ENCODE peak calls at places on chromosomes 7 and 10, in five cellular contexts. One of them, this sample, is unnamed.

GRCh38 chr10:30431435-30431911 is 2.5 kb upstream of the MAP3K8 start:
- DNase-seq in gastrocnemius medialis: no peak
- DNase-seq in A549: no peak
- DNase-seq in H7: peak
- DNase-seq in kidney: peak
- DNase-seq in this sample: no peak

GRCh38 chr7:85186083-85186520 is 754 bp downstream of the SEMA3D start:
- DNase-seq in gastrocnemius medialis: no peak
- DNase-seq in A549: peak
- DNase-seq in H7: peak
- DNase-seq in kidney: peak
- DNase-seq in this sample: peak

GRCh38 chr10:99917963-99918825 is 91.6 kb downstream of the DNMBP start:
- DNase-seq in gastrocnemius medialis: no peak
- DNase-seq in A549: no peak
- DNase-seq in H7: peak
- DNase-seq in kidney: no peak
- DNase-seq in this sample: peak

GRCh38 chr10:30553018-30553624 is 76.4 kb downstream of the LYZL2 start:
- DNase-seq in gastrocnemius medialis: no peak
- DNase-seq in A549: no peak
- DNase-seq in H7: no peak
- DNase-seq in kidney: no peak
- DNase-seq in this sample: no peak

GRCh38 chr7:43628431-43628830 is 45.5 kb downstream of the STK17A start:
- DNase-seq in gastrocnemius medialis: no peak
- DNase-seq in A549: no peak
- DNase-seq in H7: no peak
- DNase-seq in kidney: no peak
- DNase-seq in this sample: peak

GRCh38 chr10:116785282-116785681 is 42.9 kb upstream of the HSPA12A start:
- DNase-seq in gastrocnemius medialis: no peak
- DNase-seq in A549: no peak
- DNase-seq in H7: no peak
- DNase-seq in kidney: no peak
- DNase-seq in this sample: no peak

GRCh38 chr7:8063706-8064297 is 95.2 kb downstream of the GLCCI1 start:
- DNase-seq in gastrocnemius medialis: no peak
- DNase-seq in A549: no peak
- DNase-seq in H7: no peak
- DNase-seq in kidney: no peak
- DNase-seq in this sample: peak

GRCh38 chr10:97129666-97130065 is 56.1 kb downstream of the SLIT1 start:
- DNase-seq in gastrocnemius medialis: no peak
- DNase-seq in A549: no peak
- DNase-seq in H7: no peak
- DNase-seq in kidney: peak
- DNase-seq in this sample: no peak

GRCh38 chr10:101214446-101215396 is 14.5 kb downstream of the LBX1 start:
- DNase-seq in gastrocnemius medialis: peak
- DNase-seq in A549: peak
- DNase-seq in H7: peak
- DNase-seq in kidney: no peak
- DNase-seq in this sample: peak

GRCh38 chr10:60883187-60883586 is 60.8 kb downstream of the RHOBTB1 start:
- DNase-seq in gastrocnemius medialis: no peak
- DNase-seq in A549: peak
- DNase-seq in H7: peak
- DNase-seq in kidney: no peak
- DNase-seq in this sample: no peak

GRCh38 chr10:129161184-129161583 is 305.9 kb upstream of the MGMT start:
- DNase-seq in gastrocnemius medialis: no peak
- DNase-seq in A549: no peak
- DNase-seq in H7: peak
- DNase-seq in kidney: no peak
- DNase-seq in this sample: peak

GRCh38 chr10:100655760-100656421 is 89.5 kb upstream of the PAX2 start:
- DNase-seq in gastrocnemius medialis: no peak
- DNase-seq in A549: no peak
- DNase-seq in H7: peak
- DNase-seq in kidney: no peak
- DNase-seq in this sample: no peak

GRCh38 chr10:119199231-119199992 is 8.0 kb upstream of the GRK5 start:
- DNase-seq in gastrocnemius medialis: peak
- DNase-seq in A549: peak
- DNase-seq in H7: peak
- DNase-seq in kidney: no peak
- DNase-seq in this sample: peak

GRCh38 chr7:151903249-151904032 is 26.5 kb upstream of the PRKAG2 start:
- DNase-seq in gastrocnemius medialis: no peak
- DNase-seq in A549: no peak
- DNase-seq in H7: no peak
- DNase-seq in kidney: peak
- DNase-seq in this sample: peak

GRCh38 chr7:110090113-110090820 is 1000.7 kb upstream of the LRRN3 start:
- DNase-seq in gastrocnemius medialis: no peak
- DNase-seq in A549: no peak
- DNase-seq in H7: peak
- DNase-seq in kidney: no peak
- DNase-seq in this sample: peak

GRCh38 chr7:2596636-2597635 is 34.9 kb upstream of the TTYH3 start:
- DNase-seq in gastrocnemius medialis: no peak
- DNase-seq in A549: no peak
- DNase-seq in H7: peak
- DNase-seq in kidney: peak
- DNase-seq in this sample: no peak

GRCh38 chr10:15068802-15069201 is 19.8 kb downstream of the ACBD7 start:
- DNase-seq in gastrocnemius medialis: no peak
- DNase-seq in A549: no peak
- DNase-seq in H7: no peak
- DNase-seq in kidney: no peak
- DNase-seq in this sample: peak

GRCh38 chr7:138449580-138449979 is 10.5 kb upstream of the TRIM24 start:
- DNase-seq in gastrocnemius medialis: no peak
- DNase-seq in A549: no peak
- DNase-seq in H7: no peak
- DNase-seq in kidney: no peak
- DNase-seq in this sample: peak

GRCh38 chr7:37448637-37449331 is at the start of gene ELMO1:
- DNase-seq in gastrocnemius medialis: peak
- DNase-seq in A549: peak
- DNase-seq in H7: peak
- DNase-seq in kidney: peak
- DNase-seq in this sample: peak

GRCh38 chr7:37452346-37452745 is 3.7 kb upstream of the ELMO1 start:
- DNase-seq in gastrocnemius medialis: no peak
- DNase-seq in A549: no peak
- DNase-seq in H7: peak
- DNase-seq in kidney: no peak
- DNase-seq in this sample: no peak

GRCh38 chr7:37448057-37448636 is 517 bp downstream of the ELMO1 start:
- DNase-seq in gastrocnemius medialis: no peak
- DNase-seq in A549: peak
- DNase-seq in H7: peak
- DNase-seq in kidney: peak
- DNase-seq in this sample: peak

GRCh38 chr7:37450035-37450434 is 1.4 kb upstream of the ELMO1 start:
- DNase-seq in gastrocnemius medialis: no peak
- DNase-seq in A549: no peak
- DNase-seq in H7: no peak
- DNase-seq in kidney: no peak
- DNase-seq in this sample: no peak

DNA sequence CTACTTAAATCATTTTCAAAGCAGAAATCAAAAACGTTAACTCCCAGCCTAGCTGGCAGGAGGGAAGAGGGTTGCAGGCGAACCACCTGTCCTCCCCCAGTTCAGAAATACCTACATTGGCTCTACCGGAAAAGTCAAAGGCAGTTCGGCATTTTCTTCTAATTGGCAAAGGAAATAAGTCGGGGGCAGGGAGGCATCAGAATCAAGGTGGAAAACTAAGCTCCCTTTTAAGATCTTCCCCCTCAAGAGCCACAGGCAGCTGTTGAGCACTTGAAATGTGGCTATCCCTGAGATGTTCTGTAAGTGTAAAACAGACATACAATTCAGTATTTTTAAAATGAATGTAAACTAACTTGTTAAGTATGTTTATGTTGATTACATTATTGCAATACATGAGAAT is 957 bp upstream of the ELMO1 start:
- DNase-seq in gastrocnemius medialis: no peak
- DNase-seq in A549: no peak
- DNase-seq in H7: peak
- DNase-seq in kidney: no peak
- DNase-seq in this sample: no peak
- H3K4me3 ChIP-seq in gastrocnemius medialis: peak
- H3K4me3 ChIP-seq in A549: peak
- H3K4me3 ChIP-seq in H7: no peak
- H3K4me3 ChIP-seq in kidney: no peak
- H3K4me3 ChIP-seq in this sample: peak

DNA sequence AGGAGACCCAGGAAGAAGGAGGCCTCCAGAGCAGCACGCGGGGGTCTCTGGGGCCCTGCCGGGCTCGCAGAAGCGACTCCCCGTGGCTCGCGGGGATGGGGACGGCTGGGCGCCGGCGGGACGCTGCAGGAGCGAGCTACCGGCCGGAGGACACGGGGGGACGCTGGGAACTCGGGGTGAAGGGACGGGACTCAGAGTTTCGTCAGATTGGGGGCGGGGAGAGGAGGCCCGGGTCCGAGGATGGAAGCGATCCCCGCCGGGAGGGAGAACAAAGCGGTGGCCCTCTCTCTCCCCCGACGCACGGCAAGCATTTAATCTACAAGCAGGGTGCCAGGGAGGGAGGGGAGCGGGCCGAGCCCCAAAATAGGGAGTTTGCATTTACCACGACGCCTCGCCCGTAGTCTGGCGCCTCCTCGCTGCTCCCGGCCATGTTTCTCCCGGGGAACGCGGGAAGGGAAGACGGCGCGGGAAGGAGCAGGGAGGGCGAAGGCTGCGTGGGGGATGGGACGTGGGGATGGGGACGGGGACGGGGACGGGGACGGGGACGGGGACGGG is at the start of gene PRTFDC1:
- DNase-seq in gastrocnemius medialis: no peak
- DNase-seq in A549: peak
- DNase-seq in H7: peak
- DNase-seq in kidney: peak
- DNase-seq in this sample: no peak
- H3K4me3 ChIP-seq in gastrocnemius medialis: peak
- H3K4me3 ChIP-seq in A549: peak
- H3K4me3 ChIP-seq in H7: peak
- H3K4me3 ChIP-seq in kidney: peak
- H3K4me3 ChIP-seq in this sample: no peak

GRCh38 chr7:31873816-31874597 is 187.0 kb downstream of the PPP1R17 start:
- DNase-seq in gastrocnemius medialis: no peak
- DNase-seq in A549: no peak
- DNase-seq in H7: no peak
- DNase-seq in kidney: no peak
- DNase-seq in this sample: no peak
- H3K4me3 ChIP-seq in gastrocnemius medialis: no peak
- H3K4me3 ChIP-seq in A549: no peak
- H3K4me3 ChIP-seq in H7: no peak
- H3K4me3 ChIP-seq in kidney: no peak
- H3K4me3 ChIP-seq in this sample: no peak

DNA sequence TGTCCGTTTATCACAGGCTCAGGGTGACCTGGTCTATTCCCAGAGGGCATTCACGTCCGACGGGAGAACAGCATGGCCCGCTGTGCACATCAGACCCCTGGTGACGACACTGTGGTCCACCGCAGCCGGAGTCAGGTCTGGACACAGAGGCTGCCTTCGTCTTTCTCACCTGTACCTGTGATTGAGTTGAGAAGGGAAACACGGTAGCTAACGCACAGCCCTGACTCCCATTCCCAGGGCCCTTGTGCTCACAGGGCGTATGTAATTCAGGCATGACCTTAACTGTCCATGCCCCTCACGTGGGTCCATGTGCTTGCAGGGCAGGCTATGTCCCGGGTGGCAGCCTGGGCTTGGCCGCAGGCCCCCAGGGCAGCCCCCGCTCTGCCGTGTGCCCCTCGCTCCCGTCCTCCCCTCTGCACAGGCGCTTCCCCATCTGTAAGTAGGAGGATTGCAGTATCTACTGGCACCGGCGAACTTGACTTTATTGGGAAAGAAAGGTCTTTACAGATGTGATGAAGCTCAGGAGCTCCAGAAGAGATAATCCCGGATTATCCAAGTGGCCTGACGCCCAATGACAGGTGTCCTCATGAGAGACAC is 221.3 kb upstream of the TCERG1L start:
- DNase-seq in gastrocnemius medialis: no peak
- DNase-seq in A549: no peak
- DNase-seq in H7: no peak
- DNase-seq in kidney: no peak
- DNase-seq in this sample: no peak
- H3K4me3 ChIP-seq in gastrocnemius medialis: no peak
- H3K4me3 ChIP-seq in A549: no peak
- H3K4me3 ChIP-seq in H7: no peak
- H3K4me3 ChIP-seq in kidney: no peak
- H3K4me3 ChIP-seq in this sample: no peak

GRCh38 chr10:13705526-13706169 is 118.9 kb downstream of the PRPF18 start:
- DNase-seq in gastrocnemius medialis: no peak
- DNase-seq in A549: no peak
- DNase-seq in H7: no peak
- DNase-seq in kidney: no peak
- DNase-seq in this sample: no peak
- H3K4me3 ChIP-seq in gastrocnemius medialis: no peak
- H3K4me3 ChIP-seq in A549: no peak
- H3K4me3 ChIP-seq in H7: no peak
- H3K4me3 ChIP-seq in kidney: peak
- H3K4me3 ChIP-seq in this sample: no peak